ENCODE peak calls at places on chromosomes 3 and 15, in five cellular contexts. S is NCI-H2171 treated with DMSO at 0.1 percent for 48 hours, F is fibroblast of lung, P is NCI-H1092, A is substantia nigra. M is an unnamed sample.

GRCh38 chr3:2130726-2131125 is 32.1 kb downstream of the CNTN4 start:
- DNase-seq in A (no peak), P (no peak), S (no peak), F (no peak), M (no peak)

GRCh38 chr15:79332824-79333510 is 22.1 kb downstream of the TMED3 start:
- DNase-seq in F (no peak), S (no peak), P (no peak), A (no peak), M (no peak)

GRCh38 chr15:31299588-31300207 is 26.9 kb upstream of the KLF13 start:
- DNase-seq in P (no peak), A (no peak), F (no peak), S (no peak), M (no peak)

GRCh38 chr3:13391308-13391707 is 28.8 kb downstream of the NUP210 start:
- DNase-seq in A (no peak), S (no peak), F (no peak), P (no peak), M (no peak)

GRCh38 chr3:16834214-16834613 is 50.5 kb upstream of the PLCL2 start:
- DNase-seq in P (no peak), F (no peak), S (no peak), A (no peak), M (no peak)

GRCh38 chr3:120094776-120095225 is 554 bp upstream of the GSK3B start:
- DNase-seq in P (peak; percentile 100), A (peak; percentile 100), F (peak; percentile 100), S (peak; percentile 100), M (peak; percentile 100)

GRCh38 chr3:95134693-95135375 is 1072.0 kb downstream of the NSUN3 start:
- DNase-seq in P (no peak), F (no peak), A (no peak), S (no peak), M (no peak)

GRCh38 chr3:178583963-178584575 is 47.8 kb downstream of the KCNMB2 start:
- DNase-seq in S (no peak), P (peak; percentile 53), F (no peak), A (no peak), M (no peak)

GRCh38 chr15:57306305-57306943 is 69.9 kb upstream of the CGNL1 start:
- DNase-seq in P (peak; percentile 68), S (peak; percentile 82), A (no peak), F (peak; percentile 65), M (peak; percentile 40)

GRCh38 chr3:117706037-117706436 is 996.5 kb downstream of the TUSC7 start:
- DNase-seq in A (no peak), F (peak; percentile 80), P (no peak), S (no peak), M (no peak)

GRCh38 chr3:194908972-194909371 is 223.3 kb downstream of the FAM43A start:
- DNase-seq in P (no peak), F (no peak), A (no peak), S (no peak), M (no peak)

GRCh38 chr15:56295433-56295832 is 51.8 kb upstream of the RFX7 start:
- DNase-seq in S (no peak), P (no peak), F (no peak), A (no peak), M (no peak)

GRCh38 chr3:115912372-115912771 is 289.1 kb downstream of the GAP43 start:
- DNase-seq in S (no peak), A (no peak), F (peak; percentile 65), P (no peak), M (no peak)

GRCh38 chr3:18946524-18946923 is 201.8 kb upstream of the KCNH8 start:
- DNase-seq in F (no peak), P (no peak), S (peak; percentile 47), A (no peak), M (no peak)

GRCh38 chr3:176075491-176075890 is 1121.8 kb downstream of the TBL1XR1 start:
- DNase-seq in F (no peak), S (no peak), P (no peak), A (no peak), M (no peak)

GRCh38 chr3:58059349-58060321 is 51.4 kb downstream of the FLNB start:
- DNase-seq in F (peak; percentile 91), P (no peak), A (no peak), S (no peak), M (no peak)

GRCh38 chr3:71703796-71704195 is 21.4 kb downstream of the EIF4E3 start:
- DNase-seq in A (no peak), P (no peak), S (no peak), F (no peak), M (no peak)

GRCh38 chr15:42064271-42064670 is 30.1 kb downstream of the PLA2G4D start:
- DNase-seq in F (no peak), S (no peak), P (no peak), A (no peak), M (no peak)

GRCh38 chr3:33636125-33636855 is 81.8 kb downstream of the CLASP2 start:
- DNase-seq in P (peak; percentile 25), A (no peak), F (peak; percentile 89), S (peak; percentile 38), M (peak; percentile 14)

GRCh38 chr3:137759505-137759904 is 4.6 kb upstream of the SOX14 start:
- DNase-seq in F (no peak), P (no peak), A (no peak), S (no peak), M (no peak)

GRCh38 chr15:71678191-71678590 is 132.2 kb upstream of the NR2E3 start:
- DNase-seq in F (no peak), P (no peak), A (no peak), S (no peak), M (no peak)

GRCh38 chr3:26622634-26623408 is at the start of gene LRRC3B:
- DNase-seq in P (no peak), S (no peak), A (no peak), F (no peak), M (no peak)

GRCh38 chr3:41682996-41683395 is 278.9 kb downstream of the ULK4 start:
- DNase-seq in A (no peak), S (no peak), F (peak; percentile 79), P (no peak), M (no peak)

GRCh38 chr15:25345943-25346342 is 92.9 kb downstream of the UBE3A start:
- DNase-seq in A (no peak), F (peak; percentile 15), S (no peak), P (no peak), M (no peak)

GRCh38 chr3:139917226-139917785 is 17.7 kb upstream of the CLSTN2 start:
- DNase-seq in A (no peak), P (no peak), F (no peak), S (no peak), M (no peak)

GRCh38 chr3:123700791-123701712 is 116.2 kb upstream of the HACD2 start:
- DNase-seq in S (no peak), F (peak; percentile 77), A (peak; percentile 26), P (peak; percentile 24), M (no peak)

M was measured in NCI-H1694 treated with DMSO at 0.1 percent for 48 hours.